ENCODE peak calls at places on chromosomes 16 and 17, in seven cellular contexts. One of them, this sample, is unnamed.

GRCh38 chr17:68456529-68457167 is 648 bp downstream of the WIPI1 start:
- DNase-seq in stomach: peak
- DNase-seq in NCI-H1694 treated with DMSO at 0.1 percent for 48 hours: no peak
- DNase-seq in Panc1: no peak
- DNase-seq in GM23338: peak
- DNase-seq in foreskin fibroblast: peak
- DNase-seq in HEK293T: peak
- DNase-seq in this sample: peak

GRCh38 chr16:87678618-87679017 is 76.3 kb downstream of the JPH3 start:
- DNase-seq in stomach: no peak
- DNase-seq in NCI-H1694 treated with DMSO at 0.1 percent for 48 hours: no peak
- DNase-seq in Panc1: no peak
- DNase-seq in GM23338: no peak
- DNase-seq in foreskin fibroblast: peak
- DNase-seq in HEK293T: no peak
- DNase-seq in this sample: peak

GRCh38 chr17:7848665-7849184 is 6.1 kb upstream of the TMEM88 start:
- DNase-seq in stomach: no peak
- DNase-seq in NCI-H1694 treated with DMSO at 0.1 percent for 48 hours: no peak
- DNase-seq in Panc1: no peak
- DNase-seq in GM23338: no peak
- DNase-seq in foreskin fibroblast: no peak
- DNase-seq in HEK293T: no peak
- DNase-seq in this sample: no peak

GRCh38 chr17:65394811-65395472 is 166.5 kb downstream of the AXIN2 start:
- DNase-seq in stomach: no peak
- DNase-seq in NCI-H1694 treated with DMSO at 0.1 percent for 48 hours: no peak
- DNase-seq in Panc1: no peak
- DNase-seq in GM23338: peak
- DNase-seq in foreskin fibroblast: no peak
- DNase-seq in HEK293T: no peak
- DNase-seq in this sample: no peak

GRCh38 chr17:28745052-28745776 is 1.4 kb downstream of the TRAF4 start:
- DNase-seq in stomach: peak
- DNase-seq in NCI-H1694 treated with DMSO at 0.1 percent for 48 hours: no peak
- DNase-seq in Panc1: no peak
- DNase-seq in GM23338: peak
- DNase-seq in foreskin fibroblast: no peak
- DNase-seq in HEK293T: no peak
- DNase-seq in this sample: no peak

GRCh38 chr17:13415877-13416416 is 185.8 kb downstream of the HS3ST3A1 start:
- DNase-seq in stomach: no peak
- DNase-seq in NCI-H1694 treated with DMSO at 0.1 percent for 48 hours: no peak
- DNase-seq in Panc1: no peak
- DNase-seq in GM23338: no peak
- DNase-seq in foreskin fibroblast: peak
- DNase-seq in HEK293T: peak
- DNase-seq in this sample: peak

GRCh38 chr16:79980650-79981521 is 380.3 kb upstream of the MAF start:
- DNase-seq in stomach: no peak
- DNase-seq in NCI-H1694 treated with DMSO at 0.1 percent for 48 hours: no peak
- DNase-seq in Panc1: no peak
- DNase-seq in GM23338: peak
- DNase-seq in foreskin fibroblast: no peak
- DNase-seq in HEK293T: no peak
- DNase-seq in this sample: no peak

GRCh38 chr16:57564571-57565270 is 22.3 kb downstream of the ADGRG5 start:
- DNase-seq in stomach: no peak
- DNase-seq in NCI-H1694 treated with DMSO at 0.1 percent for 48 hours: no peak
- DNase-seq in Panc1: no peak
- DNase-seq in GM23338: no peak
- DNase-seq in foreskin fibroblast: peak
- DNase-seq in HEK293T: no peak
- DNase-seq in this sample: peak

GRCh38 chr17:7839890-7840260 is 5.9 kb downstream of the KDM6B start:
- DNase-seq in stomach: no peak
- DNase-seq in NCI-H1694 treated with DMSO at 0.1 percent for 48 hours: peak
- DNase-seq in Panc1: no peak
- DNase-seq in GM23338: peak
- DNase-seq in foreskin fibroblast: no peak
- DNase-seq in HEK293T: no peak
- DNase-seq in this sample: no peak

GRCh38 chr17:3935140-3935542 is 18.9 kb upstream of the P2RX1 start:
- DNase-seq in stomach: peak
- DNase-seq in NCI-H1694 treated with DMSO at 0.1 percent for 48 hours: no peak
- DNase-seq in Panc1: no peak
- DNase-seq in GM23338: peak
- DNase-seq in foreskin fibroblast: peak
- DNase-seq in HEK293T: peak
- DNase-seq in this sample: peak

GRCh38 chr16:54175552-54176375 is 110.8 kb downstream of the IRX3 start:
- DNase-seq in stomach: no peak
- DNase-seq in NCI-H1694 treated with DMSO at 0.1 percent for 48 hours: no peak
- DNase-seq in Panc1: no peak
- DNase-seq in GM23338: no peak
- DNase-seq in foreskin fibroblast: peak
- DNase-seq in HEK293T: no peak
- DNase-seq in this sample: no peak

GRCh38 chr17:1994707-1995106 is 30.4 kb downstream of the RTN4RL1 start:
- DNase-seq in stomach: no peak
- DNase-seq in NCI-H1694 treated with DMSO at 0.1 percent for 48 hours: no peak
- DNase-seq in Panc1: no peak
- DNase-seq in GM23338: no peak
- DNase-seq in foreskin fibroblast: no peak
- DNase-seq in HEK293T: no peak
- DNase-seq in this sample: no peak

GRCh38 chr17:17403899-17404576 is 72.8 kb upstream of the MED9 start:
- DNase-seq in stomach: no peak
- DNase-seq in NCI-H1694 treated with DMSO at 0.1 percent for 48 hours: peak
- DNase-seq in Panc1: no peak
- DNase-seq in GM23338: no peak
- DNase-seq in foreskin fibroblast: no peak
- DNase-seq in HEK293T: no peak
- DNase-seq in this sample: no peak

This sample was measured in brain microvascular endothelial cell.